ENCODE peak calls at places on chromosomes 11 and 22, in eight cellular contexts. One of them, this sample, is unnamed.

GRCh38 chr11:121572581-121573059 is 119.9 kb upstream of the SORL1-AS1 start:
- DNase-seq in NCI-H2081: no peak
- DNase-seq in GM06990: no peak
- DNase-seq in Right ventricle myocardium superior: no peak
- DNase-seq in posterior cingulate gyrus: peak
- DNase-seq in activated T-cell treated with anti-CD3 and anti-CD28 coated beads for 1 hour: no peak
- DNase-seq in effector memory CD8-positive, alpha-beta T cell: no peak
- DNase-seq in COR-L47: no peak
- DNase-seq in this sample: no peak

GRCh38 chr11:74139151-74139918 is 31.5 kb downstream of the C2CD3 start:
- DNase-seq in posterior cingulate gyrus: no peak
- DNase-seq in effector memory CD8-positive, alpha-beta T cell: no peak
- DNase-seq in COR-L47: no peak
- DNase-seq in activated T-cell treated with anti-CD3 and anti-CD28 coated beads for 1 hour: no peak
- DNase-seq in Right ventricle myocardium superior: no peak
- DNase-seq in NCI-H2081: no peak
- DNase-seq in GM06990: no peak
- DNase-seq in this sample: no peak

GRCh38 chr11:10108901-10109665 is 184.9 kb downstream of the SBF2 start:
- DNase-seq in posterior cingulate gyrus: no peak
- DNase-seq in COR-L47: no peak
- DNase-seq in effector memory CD8-positive, alpha-beta T cell: no peak
- DNase-seq in NCI-H2081: peak
- DNase-seq in activated T-cell treated with anti-CD3 and anti-CD28 coated beads for 1 hour: no peak
- DNase-seq in Right ventricle myocardium superior: no peak
- DNase-seq in GM06990: no peak
- DNase-seq in this sample: no peak

GRCh38 chr11:17641792-17642350 is 77.5 kb upstream of the MYOD1 start:
- DNase-seq in effector memory CD8-positive, alpha-beta T cell: no peak
- DNase-seq in posterior cingulate gyrus: no peak
- DNase-seq in GM06990: no peak
- DNase-seq in COR-L47: no peak
- DNase-seq in activated T-cell treated with anti-CD3 and anti-CD28 coated beads for 1 hour: no peak
- DNase-seq in Right ventricle myocardium superior: no peak
- DNase-seq in NCI-H2081: no peak
- DNase-seq in this sample: no peak

GRCh38 chr22:36636916-36637315 is 66.6 kb downstream of the CACNG2 start:
- DNase-seq in GM06990: no peak
- DNase-seq in COR-L47: peak
- DNase-seq in Right ventricle myocardium superior: no peak
- DNase-seq in effector memory CD8-positive, alpha-beta T cell: no peak
- DNase-seq in NCI-H2081: no peak
- DNase-seq in activated T-cell treated with anti-CD3 and anti-CD28 coated beads for 1 hour: no peak
- DNase-seq in posterior cingulate gyrus: no peak
- DNase-seq in this sample: no peak

GRCh38 chr11:15651782-15652181 is 537.1 kb downstream of the INSC start:
- DNase-seq in GM06990: no peak
- DNase-seq in activated T-cell treated with anti-CD3 and anti-CD28 coated beads for 1 hour: no peak
- DNase-seq in effector memory CD8-positive, alpha-beta T cell: no peak
- DNase-seq in posterior cingulate gyrus: no peak
- DNase-seq in NCI-H2081: no peak
- DNase-seq in COR-L47: no peak
- DNase-seq in Right ventricle myocardium superior: no peak
- DNase-seq in this sample: no peak

GRCh38 chr11:80993561-80993960 is 1552.7 kb upstream of the TENM4 start:
- DNase-seq in activated T-cell treated with anti-CD3 and anti-CD28 coated beads for 1 hour: no peak
- DNase-seq in GM06990: no peak
- DNase-seq in Right ventricle myocardium superior: no peak
- DNase-seq in COR-L47: no peak
- DNase-seq in NCI-H2081: no peak
- DNase-seq in posterior cingulate gyrus: no peak
- DNase-seq in effector memory CD8-positive, alpha-beta T cell: no peak
- DNase-seq in this sample: no peak

GRCh38 chr11:102485095-102485722 is 32.6 kb upstream of the TMEM123 start:
- DNase-seq in effector memory CD8-positive, alpha-beta T cell: no peak
- DNase-seq in activated T-cell treated with anti-CD3 and anti-CD28 coated beads for 1 hour: no peak
- DNase-seq in GM06990: no peak
- DNase-seq in Right ventricle myocardium superior: no peak
- DNase-seq in NCI-H2081: no peak
- DNase-seq in posterior cingulate gyrus: no peak
- DNase-seq in COR-L47: no peak
- DNase-seq in this sample: no peak

GRCh38 chr11:44774736-44775135 is 48.0 kb downstream of the TSPAN18 start:
- DNase-seq in activated T-cell treated with anti-CD3 and anti-CD28 coated beads for 1 hour: no peak
- DNase-seq in NCI-H2081: no peak
- DNase-seq in posterior cingulate gyrus: no peak
- DNase-seq in effector memory CD8-positive, alpha-beta T cell: no peak
- DNase-seq in Right ventricle myocardium superior: no peak
- DNase-seq in COR-L47: no peak
- DNase-seq in GM06990: no peak
- DNase-seq in this sample: no peak

GRCh38 chr11:88420165-88420781 is 82.7 kb upstream of the CTSC start:
- DNase-seq in posterior cingulate gyrus: no peak
- DNase-seq in COR-L47: no peak
- DNase-seq in Right ventricle myocardium superior: peak
- DNase-seq in activated T-cell treated with anti-CD3 and anti-CD28 coated beads for 1 hour: no peak
- DNase-seq in NCI-H2081: no peak
- DNase-seq in GM06990: no peak
- DNase-seq in effector memory CD8-positive, alpha-beta T cell: no peak
- DNase-seq in this sample: no peak

GRCh38 chr11:110759972-110760381 is 47.7 kb upstream of the ARHGAP20 start:
- DNase-seq in GM06990: no peak
- DNase-seq in COR-L47: no peak
- DNase-seq in effector memory CD8-positive, alpha-beta T cell: no peak
- DNase-seq in NCI-H2081: no peak
- DNase-seq in Right ventricle myocardium superior: no peak
- DNase-seq in posterior cingulate gyrus: no peak
- DNase-seq in activated T-cell treated with anti-CD3 and anti-CD28 coated beads for 1 hour: no peak
- DNase-seq in this sample: no peak

GRCh38 chr11:11028017-11028692 is 170.3 kb upstream of the ZBED5 start:
- DNase-seq in posterior cingulate gyrus: peak
- DNase-seq in effector memory CD8-positive, alpha-beta T cell: peak
- DNase-seq in GM06990: no peak
- DNase-seq in NCI-H2081: peak
- DNase-seq in COR-L47: peak
- DNase-seq in Right ventricle myocardium superior: peak
- DNase-seq in activated T-cell treated with anti-CD3 and anti-CD28 coated beads for 1 hour: peak
- DNase-seq in this sample: peak

GRCh38 chr22:17418890-17419324 is 49.6 kb downstream of the CECR2 start:
- DNase-seq in NCI-H2081: no peak
- DNase-seq in COR-L47: no peak
- DNase-seq in posterior cingulate gyrus: no peak
- DNase-seq in Right ventricle myocardium superior: peak
- DNase-seq in GM06990: no peak
- DNase-seq in activated T-cell treated with anti-CD3 and anti-CD28 coated beads for 1 hour: no peak
- DNase-seq in effector memory CD8-positive, alpha-beta T cell: no peak
- DNase-seq in this sample: no peak

GRCh38 chr11:36976740-36977139 is 378.7 kb upstream of the RAG2 start:
- DNase-seq in NCI-H2081: no peak
- DNase-seq in activated T-cell treated with anti-CD3 and anti-CD28 coated beads for 1 hour: no peak
- DNase-seq in GM06990: no peak
- DNase-seq in posterior cingulate gyrus: no peak
- DNase-seq in effector memory CD8-positive, alpha-beta T cell: no peak
- DNase-seq in Right ventricle myocardium superior: peak
- DNase-seq in COR-L47: no peak
- DNase-seq in this sample: no peak

GRCh38 chr11:131763193-131763890 is 392.9 kb downstream of the NTM start:
- DNase-seq in GM06990: no peak
- DNase-seq in effector memory CD8-positive, alpha-beta T cell: no peak
- DNase-seq in posterior cingulate gyrus: no peak
- DNase-seq in Right ventricle myocardium superior: no peak
- DNase-seq in COR-L47: no peak
- DNase-seq in activated T-cell treated with anti-CD3 and anti-CD28 coated beads for 1 hour: no peak
- DNase-seq in NCI-H2081: no peak
- DNase-seq in this sample: no peak

GRCh38 chr11:952406-953385 is 27.0 kb downstream of the AP2A2 start:
- DNase-seq in Right ventricle myocardium superior: no peak
- DNase-seq in posterior cingulate gyrus: no peak
- DNase-seq in GM06990: no peak
- DNase-seq in effector memory CD8-positive, alpha-beta T cell: no peak
- DNase-seq in activated T-cell treated with anti-CD3 and anti-CD28 coated beads for 1 hour: no peak
- DNase-seq in NCI-H2081: no peak
- DNase-seq in COR-L47: no peak
- DNase-seq in this sample: no peak

This sample was measured in GM13977.